ENCODE peak calls at places on chromosomes 7 and 10, in six cellular contexts. One of them, this sample, is unnamed.
A peak's percentile ranks its signal among the peaks of the same experiment; 100 is the strongest.

GRCh38 chr7:143096146-143096545 is 35.7 kb upstream of the PIP start:
- DNase-seq in neuronal stem cell: no peak
- DNase-seq in heart right ventricle: no peak
- DNase-seq in testis: no peak
- DNase-seq in PC-3: no peak
- DNase-seq in cardiac muscle cell: no peak
- DNase-seq in this sample: no peak

GRCh38 chr7:105298439-105298894 is 90.3 kb downstream of the SRPK2 start:
- DNase-seq in testis: no peak
- DNase-seq in PC-3: no peak
- DNase-seq in cardiac muscle cell: no peak
- DNase-seq in neuronal stem cell: no peak
- DNase-seq in heart right ventricle: no peak
- DNase-seq in this sample: no peak

GRCh38 chr10:93991596-93992284 is 2.0 kb upstream of the PLCE1 start:
- DNase-seq in testis: peak; percentile 70
- DNase-seq in neuronal stem cell: peak; percentile 39
- DNase-seq in PC-3: peak; percentile 79
- DNase-seq in heart right ventricle: peak; percentile 51
- DNase-seq in cardiac muscle cell: peak; percentile 63
- DNase-seq in this sample: peak; percentile 80

GRCh38 chr10:97325754-97326153 is 6.7 kb downstream of the FRAT1 start:
- DNase-seq in neuronal stem cell: no peak
- DNase-seq in cardiac muscle cell: no peak
- DNase-seq in PC-3: no peak
- DNase-seq in heart right ventricle: no peak
- DNase-seq in testis: no peak
- DNase-seq in this sample: no peak

GRCh38 chr7:44116789-44117666 is 6.3 kb downstream of the POLD2 start:
- DNase-seq in testis: no peak
- DNase-seq in cardiac muscle cell: no peak
- DNase-seq in heart right ventricle: no peak
- DNase-seq in neuronal stem cell: no peak
- DNase-seq in PC-3: no peak
- DNase-seq in this sample: no peak

GRCh38 chr10:32204606-32205005 is 142.4 kb downstream of the EPC1 start:
- DNase-seq in testis: no peak
- DNase-seq in heart right ventricle: no peak
- DNase-seq in neuronal stem cell: no peak
- DNase-seq in PC-3: no peak
- DNase-seq in cardiac muscle cell: no peak
- DNase-seq in this sample: no peak

GRCh38 chr7:35647171-35647574 is 47.8 kb downstream of the HERPUD2 start:
- DNase-seq in heart right ventricle: no peak
- DNase-seq in testis: peak; percentile 63
- DNase-seq in PC-3: no peak
- DNase-seq in neuronal stem cell: peak; percentile 33
- DNase-seq in cardiac muscle cell: peak; percentile 38
- DNase-seq in this sample: peak; percentile 30

GRCh38 chr10:107754814-107755213 is 590.3 kb upstream of the SORCS1 start:
- DNase-seq in testis: no peak
- DNase-seq in PC-3: no peak
- DNase-seq in cardiac muscle cell: no peak
- DNase-seq in heart right ventricle: no peak
- DNase-seq in neuronal stem cell: no peak
- DNase-seq in this sample: no peak

GRCh38 chr7:108347616-108348015 is 108.6 kb downstream of the NRCAM start:
- DNase-seq in testis: no peak
- DNase-seq in neuronal stem cell: peak; percentile 80
- DNase-seq in PC-3: peak; percentile 49
- DNase-seq in heart right ventricle: no peak
- DNase-seq in cardiac muscle cell: peak; percentile 79
- DNase-seq in this sample: peak; percentile 77

GRCh38 chr10:90779573-90779972 is 78.3 kb downstream of the HTR7 start:
- DNase-seq in neuronal stem cell: no peak
- DNase-seq in PC-3: peak; percentile 56
- DNase-seq in testis: no peak
- DNase-seq in heart right ventricle: no peak
- DNase-seq in cardiac muscle cell: no peak
- DNase-seq in this sample: peak; percentile 16

GRCh38 chr7:55576753-55577152 is 4.5 kb upstream of the VOPP1 start:
- DNase-seq in heart right ventricle: no peak
- DNase-seq in cardiac muscle cell: no peak
- DNase-seq in neuronal stem cell: no peak
- DNase-seq in PC-3: no peak
- DNase-seq in testis: no peak
- DNase-seq in this sample: no peak

GRCh38 chr7:148044173-148044572 is 546.4 kb upstream of the C7orf33 start:
- DNase-seq in neuronal stem cell: no peak
- DNase-seq in heart right ventricle: no peak
- DNase-seq in PC-3: no peak
- DNase-seq in cardiac muscle cell: no peak
- DNase-seq in testis: no peak
- DNase-seq in this sample: no peak

GRCh38 chr7:7895004-7895650 is 73.5 kb upstream of the GLCCI1 start:
- DNase-seq in neuronal stem cell: no peak
- DNase-seq in testis: no peak
- DNase-seq in heart right ventricle: no peak
- DNase-seq in cardiac muscle cell: no peak
- DNase-seq in PC-3: no peak
- DNase-seq in this sample: peak; percentile 91

GRCh38 chr7:55043691-55044090 is 24.9 kb downstream of the EGFR start:
- DNase-seq in neuronal stem cell: no peak
- DNase-seq in cardiac muscle cell: no peak
- DNase-seq in heart right ventricle: no peak
- DNase-seq in PC-3: no peak
- DNase-seq in testis: no peak
- DNase-seq in this sample: no peak

GRCh38 chr10:11936389-11937152 is 106.0 kb downstream of the UPF2 start:
- DNase-seq in neuronal stem cell: no peak
- DNase-seq in cardiac muscle cell: no peak
- DNase-seq in PC-3: no peak
- DNase-seq in testis: no peak
- DNase-seq in heart right ventricle: no peak
- DNase-seq in this sample: no peak

GRCh38 chr10:86198271-86198670 is 168.3 kb downstream of the GRID1 start:
- DNase-seq in PC-3: no peak
- DNase-seq in cardiac muscle cell: no peak
- DNase-seq in neuronal stem cell: no peak
- DNase-seq in heart right ventricle: no peak
- DNase-seq in testis: no peak
- DNase-seq in this sample: no peak

DNA sequence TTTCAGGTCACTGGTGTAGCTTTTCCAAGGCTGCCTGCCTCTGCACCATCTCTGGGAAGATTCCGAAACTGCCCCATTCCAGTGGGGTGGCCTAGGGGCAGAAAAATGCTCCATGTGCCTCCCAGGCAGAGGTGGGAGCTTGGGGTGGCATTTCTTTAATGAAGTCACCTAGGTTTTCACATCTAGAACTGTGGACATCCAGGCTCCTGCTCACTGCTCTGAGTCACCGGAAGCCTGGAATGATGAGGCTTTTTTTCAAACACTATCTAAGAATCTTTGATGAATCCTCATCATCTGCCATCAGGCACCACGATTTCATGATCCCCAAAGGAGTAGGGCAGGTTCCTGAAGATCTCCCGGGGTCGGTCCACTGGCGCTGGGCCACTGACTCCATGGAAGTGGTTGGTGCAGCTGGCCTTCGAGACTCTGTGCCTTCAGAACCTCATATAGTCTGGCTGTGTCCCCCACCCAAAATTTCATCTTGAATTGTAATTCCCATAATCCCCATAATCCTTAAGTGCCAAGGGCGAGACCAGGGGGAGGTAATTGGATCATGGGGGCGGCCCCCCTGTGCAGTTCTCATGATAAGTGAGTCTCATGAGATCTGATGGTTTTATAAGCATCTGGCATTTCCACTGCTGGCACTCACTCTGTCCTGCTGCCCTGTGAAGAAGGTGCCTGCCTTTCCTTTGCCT is 37.1 kb downstream of the MTURN start:
- DNase-seq in heart right ventricle: no peak
- DNase-seq in cardiac muscle cell: no peak
- DNase-seq in testis: no peak
- DNase-seq in PC-3: peak; percentile 74
- DNase-seq in neuronal stem cell: no peak
- DNase-seq in this sample: peak; percentile 86
- H3K36me3 ChIP-seq in heart right ventricle: no peaks in the 10 kb centered on the region
- H3K36me3 ChIP-seq in cardiac muscle cell: no peaks in the 10 kb centered on the region
- H3K36me3 ChIP-seq in testis: no peaks in the 10 kb centered on the region
- H3K36me3 ChIP-seq in PC-3: no peaks in the 10 kb centered on the region
- H3K36me3 ChIP-seq in neuronal stem cell: no peaks in the 10 kb centered on the region
- H3K36me3 ChIP-seq in this sample: no peaks in the 10 kb centered on the region

GRCh38 chr10:73648252-73648651 is 7.0 kb upstream of the MYOZ1 start:
- DNase-seq in cardiac muscle cell: no peak
- DNase-seq in testis: peak; percentile 30
- DNase-seq in heart right ventricle: peak; percentile 47
- DNase-seq in neuronal stem cell: no peak
- DNase-seq in PC-3: no peak
- DNase-seq in this sample: no peak

GRCh38 chr10:73647875-73648228 is 6.6 kb upstream of the MYOZ1 start:
- DNase-seq in neuronal stem cell: no peak
- DNase-seq in testis: no peak
- DNase-seq in cardiac muscle cell: no peak
- DNase-seq in heart right ventricle: no peak
- DNase-seq in PC-3: no peak
- DNase-seq in this sample: no peak

GRCh38 chr10:73648975-73649829 is 6.6 kb downstream of the SYNPO2L start:
- DNase-seq in heart right ventricle: no peak
- DNase-seq in cardiac muscle cell: peak; percentile 31
- DNase-seq in PC-3: peak; percentile 72
- DNase-seq in testis: no peak
- DNase-seq in neuronal stem cell: no peak
- DNase-seq in this sample: no peak

GRCh38 chr10:73650537-73651331 is 5.1 kb downstream of the SYNPO2L start:
- DNase-seq in PC-3: peak; percentile 53
- DNase-seq in testis: no peak
- DNase-seq in cardiac muscle cell: peak; percentile 91
- DNase-seq in neuronal stem cell: no peak
- DNase-seq in heart right ventricle: peak; percentile 58
- DNase-seq in this sample: peak; percentile 99

DNA sequence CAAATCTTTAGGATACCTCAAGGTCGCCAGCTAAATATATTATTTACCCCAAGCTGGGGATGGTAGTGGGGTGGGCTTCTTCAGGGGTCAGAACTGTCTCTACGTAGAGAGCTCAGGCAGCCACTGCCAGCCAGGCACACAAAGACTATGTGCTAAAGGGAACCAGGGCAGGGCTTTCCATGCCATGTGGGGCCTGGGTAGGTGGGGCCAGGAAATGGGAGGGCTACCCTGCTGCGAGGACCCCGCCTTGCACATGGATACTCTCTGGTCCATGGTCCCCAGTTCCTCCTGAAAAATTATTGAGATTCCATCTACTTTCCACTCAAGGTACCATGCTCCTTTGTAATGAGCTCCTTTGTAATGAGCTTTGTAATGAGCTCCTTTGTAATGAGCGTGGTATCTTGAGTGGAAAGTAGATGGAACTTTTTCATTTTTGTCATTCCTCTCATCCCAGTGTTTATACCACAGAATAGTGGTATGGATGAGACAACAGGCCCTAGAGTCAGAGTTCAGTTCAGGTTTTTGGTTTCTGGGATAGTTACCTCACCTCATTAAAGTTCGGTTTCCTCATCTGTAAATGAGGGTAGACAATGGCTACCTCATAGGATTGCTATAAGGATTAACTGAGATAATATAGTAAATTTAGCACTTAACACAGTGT is 5.8 kb downstream of the SYNPO2L start:
- DNase-seq in heart right ventricle: no peak
- DNase-seq in PC-3: no peak
- DNase-seq in neuronal stem cell: no peak
- DNase-seq in cardiac muscle cell: no peak
- DNase-seq in testis: no peak
- DNase-seq in this sample: peak; percentile 31
- H3K4me3 ChIP-seq in heart right ventricle: peak overlapping the region; percentile 12
- H3K4me3 ChIP-seq in PC-3: no peak overlapping the region
- H3K4me3 ChIP-seq in neuronal stem cell: no peak overlapping the region
- H3K4me3 ChIP-seq in cardiac muscle cell: peak overlapping the region; percentile 15
- H3K4me3 ChIP-seq in testis: no peak overlapping the region
- H3K4me3 ChIP-seq in this sample: peak overlapping the region; percentile 40

GRCh38 chr7:41809081-41809480 is 106.2 kb upstream of the INHBA start:
- DNase-seq in testis: no peak
- DNase-seq in heart right ventricle: no peak
- DNase-seq in PC-3: no peak
- DNase-seq in neuronal stem cell: no peak
- DNase-seq in cardiac muscle cell: no peak
- DNase-seq in this sample: no peak

GRCh38 chr7:41814888-41815287 is 112.0 kb upstream of the INHBA start:
- DNase-seq in neuronal stem cell: no peak
- DNase-seq in testis: no peak
- DNase-seq in cardiac muscle cell: no peak
- DNase-seq in PC-3: no peak
- DNase-seq in heart right ventricle: no peak
- DNase-seq in this sample: no peak

GRCh38 chr7:41810258-41810576 is 107.3 kb upstream of the INHBA start:
- DNase-seq in heart right ventricle: no peak
- DNase-seq in neuronal stem cell: no peak
- DNase-seq in testis: no peak
- DNase-seq in cardiac muscle cell: no peak
- DNase-seq in PC-3: no peak
- DNase-seq in this sample: no peak

GRCh38 chr7:41808541-41808940 is 105.7 kb upstream of the INHBA start:
- DNase-seq in heart right ventricle: no peak
- DNase-seq in cardiac muscle cell: no peak
- DNase-seq in testis: no peak
- DNase-seq in neuronal stem cell: no peak
- DNase-seq in PC-3: no peak
- DNase-seq in this sample: no peak

GRCh38 chr7:41809487-41810257 is 106.8 kb upstream of the INHBA start:
- DNase-seq in neuronal stem cell: no peak
- DNase-seq in cardiac muscle cell: no peak
- DNase-seq in heart right ventricle: no peak
- DNase-seq in PC-3: no peak
- DNase-seq in testis: no peak
- DNase-seq in this sample: no peak
- H3K36me3 ChIP-seq in neuronal stem cell: no peaks in the 10 kb centered on the region
- H3K36me3 ChIP-seq in cardiac muscle cell: no peaks in the 10 kb centered on the region
- H3K36me3 ChIP-seq in heart right ventricle: no peaks in the 10 kb centered on the region
- H3K36me3 ChIP-seq in PC-3: no peaks in the 10 kb centered on the region
- H3K36me3 ChIP-seq in testis: no peaks in the 10 kb centered on the region
- H3K36me3 ChIP-seq in this sample: no peaks in the 10 kb centered on the region

GRCh38 chr10:70403483-70404035 is 386 bp upstream of the EIF4EBP2 start:
- DNase-seq in testis: no peak
- DNase-seq in PC-3: no peak
- DNase-seq in neuronal stem cell: no peak
- DNase-seq in cardiac muscle cell: no peak
- DNase-seq in heart right ventricle: no peak
- DNase-seq in this sample: no peak

GRCh38 chr10:70410608-70411007 is 6.7 kb downstream of the EIF4EBP2 start:
- DNase-seq in cardiac muscle cell: no peak
- DNase-seq in neuronal stem cell: no peak
- DNase-seq in testis: no peak
- DNase-seq in heart right ventricle: no peak
- DNase-seq in PC-3: no peak
- DNase-seq in this sample: no peak

GRCh38 chr10:70404036-70404905 is at the start of gene EIF4EBP2:
- DNase-seq in PC-3: peak; percentile 99
- DNase-seq in testis: peak; percentile 99
- DNase-seq in heart right ventricle: peak; percentile 99
- DNase-seq in cardiac muscle cell: peak; percentile 96
- DNase-seq in neuronal stem cell: peak; percentile 95
- DNase-seq in this sample: peak; percentile 94

GRCh38 chr10:70409772-70410171 is 5.8 kb downstream of the EIF4EBP2 start:
- DNase-seq in heart right ventricle: no peak
- DNase-seq in testis: no peak
- DNase-seq in cardiac muscle cell: no peak
- DNase-seq in PC-3: no peak
- DNase-seq in neuronal stem cell: no peak
- DNase-seq in this sample: no peak

GRCh38 chr10:70404906-70405824 is 1.2 kb downstream of the EIF4EBP2 start:
- DNase-seq in neuronal stem cell: no peak
- DNase-seq in cardiac muscle cell: peak; percentile 57
- DNase-seq in PC-3: peak; percentile 94
- DNase-seq in testis: peak; percentile 92
- DNase-seq in heart right ventricle: peak; percentile 71
- DNase-seq in this sample: peak; percentile 44
- H3K4me3 ChIP-seq in neuronal stem cell: peak overlapping the region; percentile 98
- H3K4me3 ChIP-seq in cardiac muscle cell: peak overlapping the region; percentile 94
- H3K4me3 ChIP-seq in PC-3: peak overlapping the region; percentile 75
- H3K4me3 ChIP-seq in testis: peak overlapping the region; percentile 93
- H3K4me3 ChIP-seq in heart right ventricle: peak overlapping the region; percentile 68
- H3K4me3 ChIP-seq in this sample: peak overlapping the region; percentile 76

This sample was measured in SJCRH30.